ENCODE peak calls at places on chromosomes 1 and 21, in five cellular contexts. Q, V, L, W and B are unnamed samples.
A peak's percentile ranks its signal among the peaks of the same experiment; 100 is the strongest.

GRCh38 chr1:109259674-109260557 is 10.6 kb downstream of the CELSR2 start:
- DNase-seq in Q (no peak), L (no peak), V (no peak), W (no peak), B (no peak)

GRCh38 chr21:37047079-37047478 is 25.8 kb downstream of the PIGP start:
- DNase-seq in L (no peak), W (peak; percentile 82), V (no peak), Q (no peak), B (peak; percentile 71)

GRCh38 chr1:77516106-77516505 is 166.4 kb downstream of the ZZZ3 start:
- DNase-seq in L (no peak), Q (no peak), V (no peak), W (no peak), B (no peak)

GRCh38 chr1:227886503-227886961 is 61.2 kb downstream of the WNT9A start:
- DNase-seq in V (no peak), L (no peak), W (no peak), Q (peak; percentile 2), B (no peak)

GRCh38 chr1:27388337-27389005 is 4.0 kb upstream of the GPR3 start:
- DNase-seq in V (peak; percentile 56), L (peak; percentile 90), W (peak; percentile 63), Q (no peak), B (peak; percentile 40)

GRCh38 chr21:41171210-41171609 is 3.2 kb downstream of the BACE2 start:
- DNase-seq in Q (peak; percentile 43), W (peak; percentile 88), L (no peak), V (peak; percentile 42), B (peak; percentile 82)

GRCh38 chr21:28663111-28663693 is 329.5 kb downstream of the LTN1 start:
- DNase-seq in V (no peak), Q (no peak), L (no peak), W (no peak), B (no peak)

GRCh38 chr1:226990133-226990716 is 50.1 kb downstream of the COQ8A start:
- DNase-seq in L (no peak), Q (no peak), V (peak; percentile 51), W (no peak), B (no peak)

GRCh38 chr1:9687120-9687875 is 35.8 kb downstream of the PIK3CD start:
- DNase-seq in L (peak; percentile 13), W (peak; percentile 62), V (peak; percentile 42), Q (peak; percentile 55), B (peak; percentile 74)

GRCh38 chr1:182004601-182005000 is 56.9 kb downstream of the ZNF648 start:
- DNase-seq in L (no peak), V (no peak), W (no peak), Q (no peak), B (no peak)

GRCh38 chr1:165116732-165117131 is 239.8 kb downstream of the LMX1A start:
- DNase-seq in L (no peak), Q (peak; percentile 66), W (peak; percentile 35), V (peak; percentile 37), B (peak; percentile 67)

GRCh38 chr1:211581521-211581920 is 2.6 kb upstream of the SLC30A1 start:
- DNase-seq in W (no peak), L (no peak), V (peak; percentile 73), Q (no peak), B (no peak)

GRCh38 chr1:204848579-204848978 is 22.1 kb upstream of the NFASC start:
- DNase-seq in W (no peak), L (no peak), Q (no peak), V (no peak), B (no peak)

GRCh38 chr1:33519240-33519884 is 46.9 kb downstream of the ZSCAN20 start:
- DNase-seq in W (peak; percentile 49), V (no peak), Q (no peak), L (no peak), B (no peak)

GRCh38 chr1:113912594-113913311 is 7.6 kb downstream of the DCLRE1B start:
- DNase-seq in V (peak; percentile 87), Q (no peak), W (no peak), L (peak; percentile 96), B (peak; percentile 63)

GRCh38 chr1:38872401-38873026 is 634 bp downstream of the MYCBP start:
- DNase-seq in W (no peak), V (peak; percentile 33), L (no peak), Q (peak; percentile 29), B (peak; percentile 18)

GRCh38 chr1:155527672-155528071 is 34.9 kb downstream of the ASH1L start:
- DNase-seq in Q (no peak), L (no peak), W (no peak), V (no peak), B (no peak)

GRCh38 chr1:183185941-183186490 is at the start of gene LAMC2:
- DNase-seq in W (peak; percentile 97), L (peak; percentile 62), Q (peak; percentile 70), V (no peak), B (peak; percentile 96)

GRCh38 chr1:53376742-53377437 is 49.0 kb upstream of the LRP8 start:
- DNase-seq in L (no peak), V (no peak), Q (no peak), W (no peak), B (no peak)

GRCh38 chr1:180248731-180249681 is 18.9 kb downstream of the LHX4 start:
- DNase-seq in W (no peak), L (no peak), V (no peak), Q (no peak), B (no peak)